ENCODE peak calls at places on chromosome 10, in five cellular contexts. One of them, this sample, is unnamed.

GRCh38 chr10:48541144-48541795 is 63.6 kb downstream of the ARHGAP22 start:
- DNase-seq in HFF-Myc: no peak
- DNase-seq in BJ: no peak
- DNase-seq in Panc1: no peak
- DNase-seq in naive thymus-derived CD4-positive, alpha-beta T cell: no peak
- DNase-seq in this sample: no peak

GRCh38 chr10:61987951-61988379 is 86.5 kb downstream of the ARID5B start:
- DNase-seq in HFF-Myc: no peak
- DNase-seq in BJ: no peak
- DNase-seq in Panc1: no peak
- DNase-seq in naive thymus-derived CD4-positive, alpha-beta T cell: peak
- DNase-seq in this sample: no peak

GRCh38 chr10:66209025-66209424 is 716.8 kb upstream of the LRRTM3 start:
- DNase-seq in HFF-Myc: no peak
- DNase-seq in BJ: no peak
- DNase-seq in Panc1: no peak
- DNase-seq in naive thymus-derived CD4-positive, alpha-beta T cell: no peak
- DNase-seq in this sample: no peak

GRCh38 chr10:110414563-110415309 is 83.0 kb upstream of the DUSP5 start:
- DNase-seq in HFF-Myc: no peak
- DNase-seq in BJ: no peak
- DNase-seq in Panc1: no peak
- DNase-seq in naive thymus-derived CD4-positive, alpha-beta T cell: peak
- DNase-seq in this sample: no peak

GRCh38 chr10:29136401-29136800 is 152.5 kb upstream of the LYZL1 start:
- DNase-seq in HFF-Myc: no peak
- DNase-seq in BJ: no peak
- DNase-seq in Panc1: no peak
- DNase-seq in naive thymus-derived CD4-positive, alpha-beta T cell: no peak
- DNase-seq in this sample: no peak

GRCh38 chr10:13859979-13860619 is 273.3 kb downstream of the PRPF18 start:
- DNase-seq in HFF-Myc: no peak
- DNase-seq in BJ: no peak
- DNase-seq in Panc1: no peak
- DNase-seq in naive thymus-derived CD4-positive, alpha-beta T cell: no peak
- DNase-seq in this sample: no peak

GRCh38 chr10:48608279-48608681 is 3.4 kb upstream of the ARHGAP22 start:
- DNase-seq in HFF-Myc: no peak
- DNase-seq in BJ: no peak
- DNase-seq in Panc1: peak
- DNase-seq in naive thymus-derived CD4-positive, alpha-beta T cell: peak
- DNase-seq in this sample: no peak

GRCh38 chr10:70693619-70694286 is 21.4 kb downstream of the ADAMTS14 start:
- DNase-seq in HFF-Myc: peak
- DNase-seq in BJ: peak
- DNase-seq in Panc1: no peak
- DNase-seq in naive thymus-derived CD4-positive, alpha-beta T cell: no peak
- DNase-seq in this sample: peak

GRCh38 chr10:86538547-86538946 is 17.0 kb upstream of the WAPL start:
- DNase-seq in HFF-Myc: no peak
- DNase-seq in BJ: no peak
- DNase-seq in Panc1: no peak
- DNase-seq in naive thymus-derived CD4-positive, alpha-beta T cell: no peak
- DNase-seq in this sample: no peak

GRCh38 chr10:102643346-102644065 is 773 bp upstream of the TRIM8 start:
- DNase-seq in HFF-Myc: no peak
- DNase-seq in BJ: no peak
- DNase-seq in Panc1: no peak
- DNase-seq in naive thymus-derived CD4-positive, alpha-beta T cell: no peak
- DNase-seq in this sample: no peak

GRCh38 chr10:77832243-77832642 is 94.3 kb downstream of the DLG5 start:
- DNase-seq in HFF-Myc: no peak
- DNase-seq in BJ: no peak
- DNase-seq in Panc1: no peak
- DNase-seq in naive thymus-derived CD4-positive, alpha-beta T cell: no peak
- DNase-seq in this sample: no peak

GRCh38 chr10:76946268-76946667 is 691.3 kb downstream of the KCNMA1 start:
- DNase-seq in HFF-Myc: no peak
- DNase-seq in BJ: no peak
- DNase-seq in Panc1: no peak
- DNase-seq in naive thymus-derived CD4-positive, alpha-beta T cell: no peak
- DNase-seq in this sample: peak

GRCh38 chr10:22599048-22599561 is 115.3 kb downstream of the PIP4K2A start:
- DNase-seq in HFF-Myc: peak
- DNase-seq in BJ: peak
- DNase-seq in Panc1: no peak
- DNase-seq in naive thymus-derived CD4-positive, alpha-beta T cell: no peak
- DNase-seq in this sample: no peak

GRCh38 chr10:70890917-70891431 is 2.6 kb upstream of the PCBD1 start:
- DNase-seq in HFF-Myc: no peak
- DNase-seq in BJ: no peak
- DNase-seq in Panc1: no peak
- DNase-seq in naive thymus-derived CD4-positive, alpha-beta T cell: no peak
- DNase-seq in this sample: no peak

GRCh38 chr10:29658984-29659769 is 24.4 kb upstream of the SVIL start:
- DNase-seq in HFF-Myc: peak
- DNase-seq in BJ: peak
- DNase-seq in Panc1: peak
- DNase-seq in naive thymus-derived CD4-positive, alpha-beta T cell: peak
- DNase-seq in this sample: peak

GRCh38 chr10:58641095-58641531 is 128.4 kb downstream of the BICC1 start:
- DNase-seq in HFF-Myc: peak
- DNase-seq in BJ: peak
- DNase-seq in Panc1: no peak
- DNase-seq in naive thymus-derived CD4-positive, alpha-beta T cell: no peak
- DNase-seq in this sample: peak

GRCh38 chr10:2985729-2986232 is 81.6 kb upstream of the PFKP start:
- DNase-seq in HFF-Myc: no peak
- DNase-seq in BJ: no peak
- DNase-seq in Panc1: peak
- DNase-seq in naive thymus-derived CD4-positive, alpha-beta T cell: no peak
- DNase-seq in this sample: no peak

GRCh38 chr10:30763933-30764332 is 134.4 kb upstream of the LYZL2 start:
- DNase-seq in HFF-Myc: no peak
- DNase-seq in BJ: no peak
- DNase-seq in Panc1: no peak
- DNase-seq in naive thymus-derived CD4-positive, alpha-beta T cell: no peak
- DNase-seq in this sample: no peak

GRCh38 chr10:67602268-67602950 is 93.6 kb downstream of the CTNNA3 start:
- DNase-seq in HFF-Myc: peak
- DNase-seq in BJ: peak
- DNase-seq in Panc1: peak
- DNase-seq in naive thymus-derived CD4-positive, alpha-beta T cell: no peak
- DNase-seq in this sample: peak

GRCh38 chr10:99785646-99786045 is 3.2 kb downstream of the ABCC2 start:
- DNase-seq in HFF-Myc: no peak
- DNase-seq in BJ: no peak
- DNase-seq in Panc1: no peak
- DNase-seq in naive thymus-derived CD4-positive, alpha-beta T cell: no peak
- DNase-seq in this sample: no peak
- H3K4me3 ChIP-seq in HFF-Myc: no peak
- H3K4me3 ChIP-seq in BJ: no peak
- H3K4me3 ChIP-seq in Panc1: no peak
- H3K4me3 ChIP-seq in naive thymus-derived CD4-positive, alpha-beta T cell: no peak
- H3K4me3 ChIP-seq in this sample: no peak

GRCh38 chr10:84139126-84140035 is at the start of gene GHITM:
- DNase-seq in HFF-Myc: peak
- DNase-seq in BJ: peak
- DNase-seq in Panc1: peak
- DNase-seq in naive thymus-derived CD4-positive, alpha-beta T cell: peak
- DNase-seq in this sample: peak
- H3K4me3 ChIP-seq in HFF-Myc: peak
- H3K4me3 ChIP-seq in BJ: peak
- H3K4me3 ChIP-seq in Panc1: peak
- H3K4me3 ChIP-seq in naive thymus-derived CD4-positive, alpha-beta T cell: peak
- H3K4me3 ChIP-seq in this sample: peak

DNA sequence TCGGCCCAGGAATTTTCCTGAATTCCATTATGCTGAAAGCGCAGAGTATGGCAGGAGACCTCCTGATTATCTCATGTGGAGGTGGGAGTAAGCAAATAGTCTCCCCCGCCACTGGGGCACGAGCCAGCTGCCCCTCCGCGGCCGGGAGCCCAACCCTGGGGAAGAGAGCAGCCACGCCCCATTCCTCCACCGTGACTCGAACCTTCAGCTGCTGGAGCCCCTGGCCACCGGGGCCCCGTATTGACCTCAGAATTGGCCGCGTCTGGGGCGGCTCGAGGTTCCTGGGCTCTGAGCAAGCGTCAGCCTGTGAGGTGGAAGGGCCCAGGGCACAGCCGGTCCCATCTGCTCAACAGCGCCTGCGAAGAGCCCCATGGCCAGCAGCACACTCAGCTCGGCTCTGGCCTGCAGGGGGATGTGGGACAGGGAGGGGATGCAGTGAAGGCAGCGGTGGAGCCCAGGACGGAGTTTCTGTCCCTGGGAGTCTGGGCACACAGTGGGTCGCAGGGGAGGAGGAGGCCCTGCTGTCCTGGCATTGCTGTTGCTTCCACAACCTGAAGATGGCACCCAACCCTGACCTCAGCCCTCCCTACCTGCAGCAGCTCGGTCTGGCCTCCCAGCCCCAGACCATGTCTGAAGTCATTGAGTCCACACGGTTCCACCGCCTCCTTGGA is 97.8 kb downstream of the CHST15 start:
- DNase-seq in HFF-Myc: no peak
- DNase-seq in BJ: peak
- DNase-seq in Panc1: peak
- DNase-seq in naive thymus-derived CD4-positive, alpha-beta T cell: peak
- DNase-seq in this sample: peak
- H3K4me3 ChIP-seq in HFF-Myc: peak
- H3K4me3 ChIP-seq in BJ: peak
- H3K4me3 ChIP-seq in Panc1: peak
- H3K4me3 ChIP-seq in naive thymus-derived CD4-positive, alpha-beta T cell: no peak
- H3K4me3 ChIP-seq in this sample: no peak

GRCh38 chr10:107160866-107161265 is 3.6 kb downstream of the SORCS1 start:
- DNase-seq in HFF-Myc: no peak
- DNase-seq in BJ: no peak
- DNase-seq in Panc1: no peak
- DNase-seq in naive thymus-derived CD4-positive, alpha-beta T cell: no peak
- DNase-seq in this sample: no peak

GRCh38 chr10:107166378-107166777 is 1.9 kb upstream of the SORCS1 start:
- DNase-seq in HFF-Myc: no peak
- DNase-seq in BJ: no peak
- DNase-seq in Panc1: no peak
- DNase-seq in naive thymus-derived CD4-positive, alpha-beta T cell: no peak
- DNase-seq in this sample: no peak

GRCh38 chr10:107163904-107164861 is at the start of gene SORCS1:
- DNase-seq in HFF-Myc: no peak
- DNase-seq in BJ: no peak
- DNase-seq in Panc1: no peak
- DNase-seq in naive thymus-derived CD4-positive, alpha-beta T cell: no peak
- DNase-seq in this sample: no peak

GRCh38 chr10:107165007-107165406 is 501 bp upstream of the SORCS1 start:
- DNase-seq in HFF-Myc: no peak
- DNase-seq in BJ: no peak
- DNase-seq in Panc1: no peak
- DNase-seq in naive thymus-derived CD4-positive, alpha-beta T cell: no peak
- DNase-seq in this sample: no peak

GRCh38 chr10:107163086-107163880 is 1.2 kb downstream of the SORCS1 start:
- DNase-seq in HFF-Myc: no peak
- DNase-seq in BJ: no peak
- DNase-seq in Panc1: no peak
- DNase-seq in naive thymus-derived CD4-positive, alpha-beta T cell: no peak
- DNase-seq in this sample: no peak
- H3K4me3 ChIP-seq in HFF-Myc: no peak
- H3K4me3 ChIP-seq in BJ: no peak
- H3K4me3 ChIP-seq in Panc1: peak
- H3K4me3 ChIP-seq in naive thymus-derived CD4-positive, alpha-beta T cell: no peak
- H3K4me3 ChIP-seq in this sample: no peak